ENCODE peak calls at places on chromosomes 12 and 14, in seven cellular contexts. S is astrocyte, J is GM23248, N is mucosa of descending colon, R is psoas muscle, B is adrenal gland, I is tibial artery. W is an unnamed sample.
A peak's percentile ranks its signal among the peaks of the same experiment; 100 is the strongest.

GRCh38 chr12:99056186-99056585 is 411.1 kb downstream of the APAF1 start:
- DNase-seq in J (no peak), S (no peak), R (no peak), I (no peak), B (no peak), N (no peak), W (no peak)

GRCh38 chr12:46369474-46370379 is 2.8 kb downstream of the SLC38A2 start:
- DNase-seq in B (no peak), N (no peak), I (no peak), J (no peak), R (no peak), S (no peak), W (no peak)

GRCh38 chr14:51258280-51258679 is 18.2 kb downstream of the TMX1 start:
- DNase-seq in B (no peak), N (no peak), I (no peak), R (no peak), S (no peak), J (no peak), W (no peak)

GRCh38 chr12:9881988-9882387 is 699 bp downstream of the KLRF2 start:
- DNase-seq in R (no peak), B (no peak), S (no peak), N (no peak), J (no peak), I (no peak), W (no peak)

GRCh38 chr12:127716181-127716580 is 550.8 kb upstream of the TMEM132C start:
- DNase-seq in J (no peak), B (no peak), I (no peak), R (no peak), N (no peak), S (no peak), W (no peak)

GRCh38 chr14:24816011-24816928 is 182.3 kb upstream of the GZMB start:
- DNase-seq in N (peak; percentile 60), J (peak; percentile 37), R (no peak), S (peak; percentile 68), I (no peak), B (peak; percentile 42), W (no peak)

GRCh38 chr12:113190761-113191160 is 5.2 kb downstream of the RITA1 start:
- DNase-seq in J (peak; percentile 28), R (no peak), I (no peak), S (peak; percentile 45), N (no peak), B (no peak), W (peak; percentile 34)

GRCh38 chr12:45234134-45234865 is 18.4 kb downstream of the ANO6 start:
- DNase-seq in N (no peak), I (no peak), J (peak; percentile 95), B (peak; percentile 64), S (peak; percentile 98), R (peak; percentile 38), W (peak; percentile 65)

GRCh38 chr14:28599605-28600004 is 167.0 kb upstream of the FOXG1 start:
- DNase-seq in S (no peak), N (no peak), I (no peak), R (no peak), B (no peak), J (no peak), W (no peak)

GRCh38 chr14:79279645-79280399 is 931.5 kb downstream of the DIO2 start:
- DNase-seq in N (peak; percentile 13), B (no peak), R (no peak), I (no peak), J (peak; percentile 12), S (no peak), W (no peak)

GRCh38 chr12:49548822-49549648 is 10.2 kb downstream of the KCNH3 start:
- DNase-seq in B (no peak), N (no peak), R (no peak), I (no peak), S (no peak), J (peak; percentile 48), W (no peak)

GRCh38 chr14:77607741-77608302 is 8.6 kb downstream of the SPTLC2 start:
- DNase-seq in N (no peak), S (no peak), I (no peak), J (no peak), R (no peak), B (peak; percentile 13), W (no peak)

GRCh38 chr14:100106661-100107112 is 41.5 kb downstream of the EVL start:
- DNase-seq in B (no peak), I (peak; percentile 63), S (no peak), R (no peak), N (no peak), J (no peak), W (no peak)

GRCh38 chr12:53694746-53695145 is 18.9 kb upstream of the ATP5MC2 start:
- DNase-seq in J (no peak), N (no peak), R (no peak), S (no peak), B (no peak), I (no peak), W (no peak)

GRCh38 chr12:70230934-70231606 is 12.2 kb upstream of the CNOT2 start:
- DNase-seq in I (no peak), N (no peak), B (no peak), S (no peak), J (no peak), R (no peak), W (no peak)

GRCh38 chr12:63815482-63815852 is 29.0 kb upstream of the SRGAP1 start:
- DNase-seq in I (no peak), B (no peak), J (no peak), R (no peak), N (no peak), S (no peak), W (no peak)

GRCh38 chr12:100608776-100609175 is 35.3 kb downstream of the GAS2L3 start:
- DNase-seq in B (peak; percentile 19), S (no peak), I (peak; percentile 64), N (no peak), R (no peak), J (no peak), W (peak; percentile 4)

GRCh38 chr14:104973215-104974145 is 4.7 kb downstream of the AHNAK2 start:
- DNase-seq in J (peak; percentile 100), I (peak; percentile 98), B (peak; percentile 94), R (peak; percentile 89), S (peak; percentile 94), N (peak; percentile 63), W (peak; percentile 98)

GRCh38 chr12:93336344-93336743 is 41.4 kb upstream of the NUDT4 start:
- DNase-seq in N (no peak), B (no peak), S (peak; percentile 56), I (no peak), J (no peak), R (no peak), W (no peak)

GRCh38 chr12:2853626-2854025 is 3.2 kb downstream of the TEX52 start:
- DNase-seq in B (peak; percentile 81), J (peak; percentile 92), N (peak; percentile 84), I (peak; percentile 88), S (peak; percentile 49), R (peak; percentile 84), W (peak; percentile 73)

GRCh38 chr12:53530056-53530455 is 22.8 kb upstream of the NPFF start:
- DNase-seq in J (no peak), N (no peak), B (no peak), S (no peak), I (no peak), R (no peak), W (no peak)

GRCh38 chr12:45730116-45730841 is 773 bp downstream of the ARID2 start:
- DNase-seq in B (peak; percentile 52), N (peak; percentile 62), R (peak; percentile 50), J (peak; percentile 79), S (peak; percentile 46), I (peak; percentile 69), W (peak; percentile 47)

GRCh38 chr12:12613334-12613733 is 1.7 kb downstream of the CREBL2 start:
- DNase-seq in J (peak; percentile 16), R (no peak), B (no peak), S (no peak), I (no peak), N (no peak), W (no peak)
- H3K4me3 ChIP-seq in J (peak overlapping the region; percentile 81), R (peak overlapping the region; percentile 87), B (peak overlapping the region; percentile 66), S (no peak overlapping the region), I (no peak overlapping the region), N (no peak overlapping the region), W (no peak overlapping the region)

DNA sequence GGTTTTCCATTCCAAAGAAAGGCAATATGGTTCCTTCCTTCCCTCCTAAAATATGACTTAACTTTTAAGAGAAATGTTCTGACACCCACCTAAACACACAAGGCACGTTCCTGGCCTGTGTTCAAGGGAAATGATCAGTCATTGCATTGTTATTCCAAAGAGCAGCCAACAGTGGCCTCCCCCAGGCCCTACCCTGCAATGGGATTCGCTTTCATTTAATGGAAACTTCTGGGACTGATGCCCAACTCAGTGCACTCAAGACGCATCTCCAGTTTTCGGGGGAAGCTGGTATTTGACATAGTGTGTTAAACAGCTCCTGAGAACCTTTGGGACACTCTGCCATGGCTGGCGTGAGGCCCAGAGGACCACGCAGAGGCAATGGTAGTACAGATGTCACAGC is 65.9 kb downstream of the DDX51 start:
- DNase-seq in S (peak; percentile 81), J (peak; percentile 83), B (no peak), I (no peak), R (no peak), N (no peak), W (peak; percentile 87)
- H3K36me3 ChIP-seq in S (peaks cover 22% of the 10 kb centered on the region), J (peaks cover 15% of the 10 kb centered on the region), B (no peaks in the 10 kb centered on the region), I (peaks cover 66% of the 10 kb centered on the region), R (no peaks in the 10 kb centered on the region), N (no peaks in the 10 kb centered on the region), W (peaks cover 65% of the 10 kb centered on the region)

DNA sequence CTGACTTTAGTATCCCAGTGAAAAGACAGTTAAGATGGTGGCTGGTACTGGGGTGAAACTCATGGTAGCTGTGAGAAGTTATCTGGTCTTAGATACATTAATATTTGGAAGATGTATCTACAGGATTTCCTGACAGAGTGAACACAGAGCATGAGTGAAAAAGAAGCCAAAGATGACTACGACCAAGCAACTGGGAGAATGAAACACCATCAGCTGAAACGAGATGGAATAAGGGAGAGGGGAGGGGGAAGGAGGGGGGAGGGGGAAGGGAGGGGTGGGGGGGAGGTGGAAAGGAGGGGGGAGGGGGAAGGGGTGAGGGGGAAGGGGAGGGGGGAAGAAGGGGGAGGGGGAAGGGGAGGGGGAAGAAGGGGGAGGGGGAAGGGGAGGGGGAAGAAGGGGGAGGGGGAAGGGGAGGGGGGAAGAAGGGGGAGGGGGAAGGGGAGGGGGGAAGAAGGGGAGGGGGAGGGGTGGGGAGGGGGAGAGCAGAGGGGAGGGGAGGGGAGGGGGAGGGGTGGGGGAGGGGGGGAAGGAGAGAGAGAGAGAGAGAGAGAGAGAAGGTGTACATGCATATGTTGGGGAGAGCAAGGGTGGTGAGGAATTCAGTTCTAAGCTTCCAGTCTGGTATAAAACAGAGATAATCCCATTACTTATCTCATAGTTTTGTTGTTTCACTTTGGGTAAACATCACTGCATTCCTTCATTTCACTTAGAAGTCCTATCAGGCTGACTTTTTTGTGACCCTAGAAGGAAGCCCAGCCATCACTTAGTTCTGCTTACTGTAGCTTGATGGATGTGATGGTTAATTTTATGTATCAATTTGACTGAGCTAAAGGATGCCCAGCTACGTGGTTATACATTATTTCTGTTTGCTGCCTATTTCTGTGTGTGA is 73.9 kb downstream of the SPPL3 start:
- DNase-seq in R (no peak), J (peak; percentile 18), N (no peak), I (no peak), B (no peak), S (no peak), W (no peak)
- H3K4me3 ChIP-seq in R (no peak overlapping the region), J (no peak overlapping the region), N (no peak overlapping the region), I (no peak overlapping the region), B (no peak overlapping the region), S (no peak overlapping the region), W (no peak overlapping the region)

DNA sequence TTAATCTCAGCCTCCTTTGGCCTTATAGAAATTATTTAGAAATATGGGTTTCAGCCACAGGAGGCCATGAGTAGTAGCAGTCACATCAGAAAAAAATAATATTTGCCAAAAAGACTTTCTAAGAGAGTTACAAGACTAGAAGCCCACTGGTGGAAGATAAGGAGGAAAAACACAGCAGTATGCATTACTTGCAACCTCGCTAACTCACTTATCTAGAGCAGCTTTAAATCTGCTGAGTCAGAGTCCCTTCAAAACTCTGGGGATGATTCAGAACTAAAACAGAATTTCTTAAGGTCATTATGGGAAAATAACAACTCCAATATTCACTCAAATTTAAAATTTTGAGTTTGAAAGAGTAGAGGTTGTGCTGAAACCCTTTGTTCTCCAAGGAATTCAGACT is 6.2 kb downstream of the OR4K17 start:
- DNase-seq in J (no peak), S (no peak), R (no peak), B (no peak), N (no peak), I (no peak), W (no peak)
- H3K36me3 ChIP-seq in J (no peaks in the 10 kb centered on the region), S (no peaks in the 10 kb centered on the region), R (no peaks in the 10 kb centered on the region), B (no peaks in the 10 kb centered on the region), N (no peaks in the 10 kb centered on the region), I (no peaks in the 10 kb centered on the region), W (no peaks in the 10 kb centered on the region)